ENCODE peak calls at places on chromosomes 13 and 19, in seven cellular contexts. One of them, this sample, is unnamed.

GRCh38 chr13:80339841-80340642 is 884 bp downstream of the SPRY2 start:
- DNase-seq in AG09309: no peak
- DNase-seq in fibroblast of the aortic adventitia: peak
- DNase-seq in nephron progenitor cell: peak
- DNase-seq in HFF-Myc: no peak
- DNase-seq in transverse colon: peak
- DNase-seq in body of pancreas: peak
- DNase-seq in this sample: peak

GRCh38 chr13:95296326-95296939 is 4.8 kb downstream of the ABCC4 start:
- DNase-seq in AG09309: no peak
- DNase-seq in fibroblast of the aortic adventitia: no peak
- DNase-seq in nephron progenitor cell: peak
- DNase-seq in HFF-Myc: no peak
- DNase-seq in transverse colon: peak
- DNase-seq in body of pancreas: peak
- DNase-seq in this sample: peak

GRCh38 chr13:101291216-101291615 is 125.1 kb downstream of the NALCN start:
- DNase-seq in AG09309: no peak
- DNase-seq in fibroblast of the aortic adventitia: no peak
- DNase-seq in nephron progenitor cell: no peak
- DNase-seq in HFF-Myc: no peak
- DNase-seq in transverse colon: no peak
- DNase-seq in body of pancreas: no peak
- DNase-seq in this sample: no peak

GRCh38 chr19:33811736-33812387 is 15.2 kb downstream of the KCTD15 start:
- DNase-seq in AG09309: no peak
- DNase-seq in fibroblast of the aortic adventitia: no peak
- DNase-seq in nephron progenitor cell: no peak
- DNase-seq in HFF-Myc: no peak
- DNase-seq in transverse colon: no peak
- DNase-seq in body of pancreas: no peak
- DNase-seq in this sample: no peak

GRCh38 chr19:11164879-11165406 is 9.4 kb upstream of the SPC24 start:
- DNase-seq in AG09309: peak
- DNase-seq in fibroblast of the aortic adventitia: peak
- DNase-seq in nephron progenitor cell: no peak
- DNase-seq in HFF-Myc: peak
- DNase-seq in transverse colon: peak
- DNase-seq in body of pancreas: peak
- DNase-seq in this sample: no peak

GRCh38 chr19:7394728-7395359 is 46.1 kb downstream of the ARHGEF18 start:
- DNase-seq in AG09309: peak
- DNase-seq in fibroblast of the aortic adventitia: peak
- DNase-seq in nephron progenitor cell: peak
- DNase-seq in HFF-Myc: peak
- DNase-seq in transverse colon: peak
- DNase-seq in body of pancreas: peak
- DNase-seq in this sample: peak

GRCh38 chr13:113410472-113411201 is 42.7 kb downstream of the ADPRHL1 start:
- DNase-seq in AG09309: peak
- DNase-seq in fibroblast of the aortic adventitia: peak
- DNase-seq in nephron progenitor cell: no peak
- DNase-seq in HFF-Myc: peak
- DNase-seq in transverse colon: peak
- DNase-seq in body of pancreas: no peak
- DNase-seq in this sample: no peak

GRCh38 chr19:24032651-24033050 is 54.3 kb upstream of the ZNF254 start:
- DNase-seq in AG09309: no peak
- DNase-seq in fibroblast of the aortic adventitia: no peak
- DNase-seq in nephron progenitor cell: no peak
- DNase-seq in HFF-Myc: no peak
- DNase-seq in transverse colon: no peak
- DNase-seq in body of pancreas: no peak
- DNase-seq in this sample: no peak

GRCh38 chr13:44303681-44304432 is 69.8 kb upstream of the SERP2 start:
- DNase-seq in AG09309: no peak
- DNase-seq in fibroblast of the aortic adventitia: peak
- DNase-seq in nephron progenitor cell: no peak
- DNase-seq in HFF-Myc: no peak
- DNase-seq in transverse colon: peak
- DNase-seq in body of pancreas: peak
- DNase-seq in this sample: no peak

GRCh38 chr19:48403606-48404005 is 10.1 kb downstream of the GRIN2D start:
- DNase-seq in AG09309: no peak
- DNase-seq in fibroblast of the aortic adventitia: peak
- DNase-seq in nephron progenitor cell: no peak
- DNase-seq in HFF-Myc: no peak
- DNase-seq in transverse colon: peak
- DNase-seq in body of pancreas: peak
- DNase-seq in this sample: no peak

GRCh38 chr13:51396352-51396751 is 56.5 kb downstream of the INTS6 start:
- DNase-seq in AG09309: peak
- DNase-seq in fibroblast of the aortic adventitia: peak
- DNase-seq in nephron progenitor cell: no peak
- DNase-seq in HFF-Myc: no peak
- DNase-seq in transverse colon: no peak
- DNase-seq in body of pancreas: no peak
- DNase-seq in this sample: no peak

GRCh38 chr13:22298530-22298929 is 627.7 kb downstream of the FGF9 start:
- DNase-seq in AG09309: no peak
- DNase-seq in fibroblast of the aortic adventitia: no peak
- DNase-seq in nephron progenitor cell: no peak
- DNase-seq in HFF-Myc: no peak
- DNase-seq in transverse colon: no peak
- DNase-seq in body of pancreas: no peak
- DNase-seq in this sample: no peak

GRCh38 chr19:3186377-3186688 is 603 bp downstream of the NCLN start:
- DNase-seq in AG09309: no peak
- DNase-seq in fibroblast of the aortic adventitia: no peak
- DNase-seq in nephron progenitor cell: peak
- DNase-seq in HFF-Myc: no peak
- DNase-seq in transverse colon: no peak
- DNase-seq in body of pancreas: no peak
- DNase-seq in this sample: no peak

GRCh38 chr13:45310341-45311138 is 30.4 kb downstream of the TPT1 start:
- DNase-seq in AG09309: no peak
- DNase-seq in fibroblast of the aortic adventitia: no peak
- DNase-seq in nephron progenitor cell: no peak
- DNase-seq in HFF-Myc: no peak
- DNase-seq in transverse colon: no peak
- DNase-seq in body of pancreas: no peak
- DNase-seq in this sample: no peak

GRCh38 chr13:94764576-94765321 is 52.4 kb upstream of the SOX21 start:
- DNase-seq in AG09309: no peak
- DNase-seq in fibroblast of the aortic adventitia: no peak
- DNase-seq in nephron progenitor cell: no peak
- DNase-seq in HFF-Myc: no peak
- DNase-seq in transverse colon: no peak
- DNase-seq in body of pancreas: no peak
- DNase-seq in this sample: no peak

GRCh38 chr13:83325454-83325853 is 556.8 kb downstream of the SLITRK1 start:
- DNase-seq in AG09309: peak
- DNase-seq in fibroblast of the aortic adventitia: peak
- DNase-seq in nephron progenitor cell: no peak
- DNase-seq in HFF-Myc: peak
- DNase-seq in transverse colon: no peak
- DNase-seq in body of pancreas: no peak
- DNase-seq in this sample: no peak

GRCh38 chr19:48424694-48425219 is 21.0 kb upstream of the GRWD1 start:
- DNase-seq in AG09309: no peak
- DNase-seq in fibroblast of the aortic adventitia: peak
- DNase-seq in nephron progenitor cell: no peak
- DNase-seq in HFF-Myc: no peak
- DNase-seq in transverse colon: no peak
- DNase-seq in body of pancreas: no peak
- DNase-seq in this sample: no peak

GRCh38 chr13:33181264-33181663 is 104.3 kb downstream of the STARD13 start:
- DNase-seq in AG09309: no peak
- DNase-seq in fibroblast of the aortic adventitia: no peak
- DNase-seq in nephron progenitor cell: no peak
- DNase-seq in HFF-Myc: no peak
- DNase-seq in transverse colon: no peak
- DNase-seq in body of pancreas: no peak
- DNase-seq in this sample: no peak

GRCh38 chr13:66489172-66489571 is 741.0 kb downstream of the PCDH9 start:
- DNase-seq in AG09309: no peak
- DNase-seq in fibroblast of the aortic adventitia: no peak
- DNase-seq in nephron progenitor cell: no peak
- DNase-seq in HFF-Myc: no peak
- DNase-seq in transverse colon: no peak
- DNase-seq in body of pancreas: no peak
- DNase-seq in this sample: no peak

GRCh38 chr19:7844405-7844804 is 14.4 kb downstream of the EVI5L start:
- DNase-seq in AG09309: no peak
- DNase-seq in fibroblast of the aortic adventitia: no peak
- DNase-seq in nephron progenitor cell: no peak
- DNase-seq in HFF-Myc: no peak
- DNase-seq in transverse colon: no peak
- DNase-seq in body of pancreas: no peak
- DNase-seq in this sample: no peak

GRCh38 chr13:51246005-51246404 is 23.8 kb downstream of the FAM124A start:
- DNase-seq in AG09309: no peak
- DNase-seq in fibroblast of the aortic adventitia: no peak
- DNase-seq in nephron progenitor cell: no peak
- DNase-seq in HFF-Myc: no peak
- DNase-seq in transverse colon: no peak
- DNase-seq in body of pancreas: no peak
- DNase-seq in this sample: no peak

GRCh38 chr19:14375055-14375581 is 6.1 kb upstream of the ADGRE5 start:
- DNase-seq in AG09309: no peak
- DNase-seq in fibroblast of the aortic adventitia: no peak
- DNase-seq in nephron progenitor cell: no peak
- DNase-seq in HFF-Myc: no peak
- DNase-seq in transverse colon: peak
- DNase-seq in body of pancreas: peak
- DNase-seq in this sample: no peak

GRCh38 chr13:105972306-105972721 is 563.1 kb downstream of the EFNB2 start:
- DNase-seq in AG09309: no peak
- DNase-seq in fibroblast of the aortic adventitia: no peak
- DNase-seq in nephron progenitor cell: no peak
- DNase-seq in HFF-Myc: no peak
- DNase-seq in transverse colon: peak
- DNase-seq in body of pancreas: no peak
- DNase-seq in this sample: no peak

GRCh38 chr13:86085890-86086289 is 286.7 kb upstream of the SLITRK6 start:
- DNase-seq in AG09309: no peak
- DNase-seq in fibroblast of the aortic adventitia: no peak
- DNase-seq in nephron progenitor cell: no peak
- DNase-seq in HFF-Myc: no peak
- DNase-seq in transverse colon: no peak
- DNase-seq in body of pancreas: no peak
- DNase-seq in this sample: no peak

GRCh38 chr13:35888327-35888940 is 242.7 kb downstream of the DCLK1 start:
- DNase-seq in AG09309: no peak
- DNase-seq in fibroblast of the aortic adventitia: peak
- DNase-seq in nephron progenitor cell: no peak
- DNase-seq in HFF-Myc: no peak
- DNase-seq in transverse colon: no peak
- DNase-seq in body of pancreas: no peak
- DNase-seq in this sample: no peak

GRCh38 chr19:16429066-16429758 is 42.6 kb downstream of the EPS15L1 start:
- DNase-seq in AG09309: no peak
- DNase-seq in fibroblast of the aortic adventitia: no peak
- DNase-seq in nephron progenitor cell: no peak
- DNase-seq in HFF-Myc: no peak
- DNase-seq in transverse colon: no peak
- DNase-seq in body of pancreas: peak
- DNase-seq in this sample: no peak

GRCh38 chr13:67643656-67644055 is 413.5 kb upstream of the PCDH9 start:
- DNase-seq in AG09309: no peak
- DNase-seq in fibroblast of the aortic adventitia: no peak
- DNase-seq in nephron progenitor cell: no peak
- DNase-seq in HFF-Myc: no peak
- DNase-seq in transverse colon: no peak
- DNase-seq in body of pancreas: no peak
- DNase-seq in this sample: no peak
- TF ChIP-seq CTCF in AG09309: no peak
- TF ChIP-seq CTCF in fibroblast of the aortic adventitia: no peak
- TF ChIP-seq CTCF in nephron progenitor cell: no peak
- TF ChIP-seq CTCF in HFF-Myc: no peak
- TF ChIP-seq CTCF in transverse colon: no peak
- TF ChIP-seq CTCF in body of pancreas: no peak
- TF ChIP-seq CTCF in this sample: peak

GRCh38 chr13:76884571-76885202 is 1.5 kb downstream of the KCTD12 start:
- DNase-seq in AG09309: no peak
- DNase-seq in fibroblast of the aortic adventitia: peak
- DNase-seq in nephron progenitor cell: no peak
- DNase-seq in HFF-Myc: peak
- DNase-seq in transverse colon: no peak
- DNase-seq in body of pancreas: no peak
- DNase-seq in this sample: no peak

GRCh38 chr13:76886005-76886291 is 257 bp downstream of the KCTD12 start:
- DNase-seq in AG09309: no peak
- DNase-seq in fibroblast of the aortic adventitia: no peak
- DNase-seq in nephron progenitor cell: no peak
- DNase-seq in HFF-Myc: no peak
- DNase-seq in transverse colon: no peak
- DNase-seq in body of pancreas: no peak
- DNase-seq in this sample: no peak

GRCh38 chr13:76885203-76886004 is 801 bp downstream of the KCTD12 start:
- DNase-seq in AG09309: no peak
- DNase-seq in fibroblast of the aortic adventitia: peak
- DNase-seq in nephron progenitor cell: peak
- DNase-seq in HFF-Myc: peak
- DNase-seq in transverse colon: peak
- DNase-seq in body of pancreas: peak
- DNase-seq in this sample: peak

GRCh38 chr13:76882431-76882830 is 3.8 kb downstream of the KCTD12 start:
- DNase-seq in AG09309: peak
- DNase-seq in fibroblast of the aortic adventitia: peak
- DNase-seq in nephron progenitor cell: no peak
- DNase-seq in HFF-Myc: peak
- DNase-seq in transverse colon: peak
- DNase-seq in body of pancreas: no peak
- DNase-seq in this sample: no peak

GRCh38 chr13:76884167-76884566 is 2.0 kb downstream of the KCTD12 start:
- DNase-seq in AG09309: no peak
- DNase-seq in fibroblast of the aortic adventitia: peak
- DNase-seq in nephron progenitor cell: peak
- DNase-seq in HFF-Myc: peak
- DNase-seq in transverse colon: peak
- DNase-seq in body of pancreas: peak
- DNase-seq in this sample: no peak
- TF ChIP-seq CTCF in AG09309: peak
- TF ChIP-seq CTCF in fibroblast of the aortic adventitia: peak
- TF ChIP-seq CTCF in nephron progenitor cell: no peak
- TF ChIP-seq CTCF in HFF-Myc: peak
- TF ChIP-seq CTCF in transverse colon: peak
- TF ChIP-seq CTCF in body of pancreas: no peak
- TF ChIP-seq CTCF in this sample: peak

GRCh38 chr13:99505814-99506269 is 4.6 kb downstream of the TM9SF2 start:
- DNase-seq in AG09309: no peak
- DNase-seq in fibroblast of the aortic adventitia: peak
- DNase-seq in nephron progenitor cell: no peak
- DNase-seq in HFF-Myc: no peak
- DNase-seq in transverse colon: no peak
- DNase-seq in body of pancreas: no peak
- DNase-seq in this sample: no peak
- TF ChIP-seq CTCF in AG09309: peak
- TF ChIP-seq CTCF in fibroblast of the aortic adventitia: peak
- TF ChIP-seq CTCF in nephron progenitor cell: peak
- TF ChIP-seq CTCF in HFF-Myc: no peak
- TF ChIP-seq CTCF in transverse colon: peak
- TF ChIP-seq CTCF in body of pancreas: no peak
- TF ChIP-seq CTCF in this sample: peak

GRCh38 chr13:29369060-29369743 is 226.3 kb downstream of the SLC7A1 start:
- DNase-seq in AG09309: no peak
- DNase-seq in fibroblast of the aortic adventitia: peak
- DNase-seq in nephron progenitor cell: peak
- DNase-seq in HFF-Myc: peak
- DNase-seq in transverse colon: no peak
- DNase-seq in body of pancreas: peak
- DNase-seq in this sample: no peak
- TF ChIP-seq CTCF in AG09309: peak
- TF ChIP-seq CTCF in fibroblast of the aortic adventitia: peak
- TF ChIP-seq CTCF in nephron progenitor cell: peak
- TF ChIP-seq CTCF in HFF-Myc: peak
- TF ChIP-seq CTCF in transverse colon: peak
- TF ChIP-seq CTCF in body of pancreas: peak
- TF ChIP-seq CTCF in this sample: peak